ENCODE peak calls at places on chromosomes 12 and 14, in nine cellular contexts. P, T, L, Z, I, J, N, G and O are unnamed samples. For H3K4me1, the result is how much of the 10 kb centered on the place peaks cover.

GRCh38 chr12:48779869-48780268 is 9.0 kb downstream of the ADCY6 start:
- DNase-seq in P (no peak), I (no peak), Z (no peak), L (no peak), G (peak), T (peak), J (peak), N (no peak), O (peak)

GRCh38 chr12:47276253-47277070 is 196.7 kb upstream of the AMIGO2 start:
- DNase-seq in G (no peak), I (peak), N (peak), P (peak), Z (peak), L (peak), J (no peak), T (no peak), O (no peak)

GRCh38 chr12:4438834-4439596 is 6.6 kb downstream of the FGF6 start:
- DNase-seq in T (no peak), J (no peak), Z (no peak), P (no peak), G (no peak), L (no peak), N (peak), I (no peak), O (no peak)

GRCh38 chr14:100569734-100570251 is 17.4 kb downstream of the BEGAIN start:
- DNase-seq in I (no peak), G (no peak), N (no peak), T (no peak), Z (no peak), P (no peak), J (no peak), L (no peak), O (no peak)

GRCh38 chr12:110775997-110776396 is 33.3 kb upstream of the PPP1CC start:
- DNase-seq in J (no peak), G (no peak), L (no peak), T (no peak), Z (no peak), P (no peak), I (no peak), N (no peak), O (no peak)

GRCh38 chr12:75208851-75209781 is 523 bp downstream of the KCNC2 start:
- DNase-seq in J (no peak), G (no peak), I (peak), L (no peak), T (no peak), P (no peak), Z (peak), N (no peak), O (no peak)

GRCh38 chr14:54783660-54784015 is 119.0 kb downstream of the GCH1 start:
- DNase-seq in J (no peak), I (no peak), L (no peak), G (peak), N (no peak), Z (no peak), T (no peak), P (no peak), O (no peak)

GRCh38 chr14:32419429-32419828 is 90.3 kb downstream of the AKAP6 start:
- DNase-seq in N (no peak), Z (no peak), G (no peak), J (no peak), L (no peak), I (no peak), P (no peak), T (no peak), O (no peak)

GRCh38 chr14:59870277-59871165 is at the start of gene RTN1:
- DNase-seq in P (no peak), Z (no peak), I (peak), L (peak), N (peak), T (peak), J (no peak), G (peak), O (peak)

GRCh38 chr12:64633186-64633939 is 23.1 kb downstream of the RASSF3 start:
- DNase-seq in G (no peak), T (no peak), P (no peak), J (no peak), L (no peak), I (no peak), Z (no peak), N (no peak), O (no peak)
- H3K4me1 ChIP-seq in G (under half), T (half or more), P (under half), J (under half), L (under half), I (half or more), Z (under half), N (half or more), O (under half)

GRCh38 chr12:122729583-122730214 is 945 bp downstream of the HCAR1 start:
- DNase-seq in L (no peak), N (no peak), T (no peak), Z (no peak), J (no peak), P (no peak), I (no peak), G (no peak), O (no peak)
- H3K4me1 ChIP-seq in L (under half), N (under half), T (under half), Z (under half), J (under half), P (under half), I (under half), G (under half), O (under half)

GRCh38 chr14:95021588-95021987 is 135.7 kb downstream of the DICER1 start:
- DNase-seq in L (no peak), G (no peak), J (no peak), N (no peak), I (no peak), Z (no peak), P (no peak), T (no peak), O (no peak)
- H3K4me1 ChIP-seq in L (under half), G (under half), J (under half), N (under half), I (under half), Z (under half), P (under half), T (under half), O (under half)

GRCh38 chr12:6229823-6230222 is 29.6 kb downstream of the CD9 start:
- DNase-seq in L (no peak), I (peak), J (peak), P (no peak), G (peak), T (peak), Z (no peak), N (no peak), O (peak)

GRCh38 chr12:6228535-6229223 is 28.5 kb downstream of the CD9 start:
- DNase-seq in N (no peak), G (no peak), L (no peak), J (no peak), T (no peak), I (no peak), P (no peak), Z (no peak), O (no peak)

GRCh38 chr12:6231359-6232268 is 31.4 kb downstream of the CD9 start:
- DNase-seq in T (no peak), L (no peak), I (no peak), G (no peak), J (no peak), N (no peak), Z (no peak), P (no peak), O (no peak)

GRCh38 chr12:6230321-6231110 is 30.3 kb downstream of the CD9 start:
- DNase-seq in P (peak), J (no peak), N (peak), T (peak), L (no peak), I (peak), G (peak), Z (no peak), O (peak)

GRCh38 chr12:6229224-6229748 is 29.1 kb downstream of the CD9 start:
- DNase-seq in G (no peak), P (no peak), J (no peak), N (no peak), T (no peak), L (no peak), I (no peak), Z (no peak), O (no peak)
- H3K4me1 ChIP-seq in G (half or more), P (under half), J (under half), N (under half), T (half or more), L (under half), I (half or more), Z (half or more), O (half or more)

DNA sequence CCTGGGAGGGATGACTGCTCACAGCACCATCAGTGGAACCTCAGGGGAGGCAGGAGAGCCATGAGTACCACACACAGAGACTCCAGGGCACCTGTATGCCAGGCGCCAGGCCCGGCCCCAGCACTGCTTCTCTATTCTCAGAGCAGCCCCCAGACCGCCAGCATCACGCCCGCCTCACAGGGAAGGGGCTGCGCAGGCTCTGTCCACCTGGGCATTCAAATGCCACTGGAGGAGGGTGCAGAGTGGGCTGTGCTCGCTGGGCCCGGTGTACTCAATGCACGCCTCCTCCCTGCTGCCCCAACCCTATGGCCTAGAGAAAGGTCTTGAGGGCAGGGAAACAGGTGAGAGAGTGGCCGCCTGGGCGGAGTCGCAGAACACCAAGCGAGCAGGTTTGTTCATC is 43.6 kb downstream of the CCDC85C start:
- DNase-seq in I (no peak), N (no peak), P (no peak), T (no peak), J (no peak), G (no peak), L (no peak), Z (no peak), O (peak)
- H3K4me1 ChIP-seq in I (under half), N (under half), P (under half), T (half or more), J (under half), G (under half), L (under half), Z (under half), O (under half)

DNA sequence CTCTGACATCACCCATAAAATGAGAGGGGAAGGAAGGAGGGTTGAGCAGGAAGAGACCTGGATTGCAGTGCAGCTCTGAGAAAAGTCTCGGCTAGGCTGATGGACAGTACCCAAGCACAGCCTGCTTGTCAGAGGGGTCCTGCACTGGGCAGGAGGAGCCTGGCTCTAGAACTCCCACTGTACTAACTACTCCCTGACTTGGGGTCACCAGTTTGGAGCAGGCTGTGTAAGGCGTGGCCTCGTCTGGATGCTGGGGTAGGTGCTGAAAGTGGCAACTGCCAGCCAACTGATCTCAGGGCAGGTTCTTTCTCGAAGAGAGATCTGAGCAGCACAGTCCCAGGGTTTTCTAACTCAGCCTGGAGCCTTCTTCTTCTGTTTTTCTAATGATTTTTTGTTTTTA is 176.3 kb downstream of the ATP23 start:
- DNase-seq in I (no peak), T (no peak), G (no peak), P (no peak), L (no peak), Z (no peak), N (no peak), J (no peak), O (no peak)
- H3K4me1 ChIP-seq in I (under half), T (under half), G (under half), P (under half), L (under half), Z (under half), N (under half), J (under half), O (under half)

GRCh38 chr12:14369322-14369721 is 3.8 kb downstream of the ATF7IP start:
- DNase-seq in Z (no peak), I (no peak), N (no peak), G (no peak), L (no peak), T (no peak), P (no peak), J (no peak), O (no peak)
- H3K4me1 ChIP-seq in Z (under half), I (under half), N (half or more), G (under half), L (under half), T (half or more), P (under half), J (under half), O (under half)